ENCODE peak calls at places on chromosomes 1 and 21, in five cellular contexts. N is uterus, G is H9, D is NCI-H524, B is endodermal cell. M is an unnamed sample.

GRCh38 chr1:212973899-212974298 is 23.6 kb downstream of the VASH2 start:
- DNase-seq in B (no peak), N (no peak), G (no peak), D (no peak), M (no peak)

GRCh38 chr21:28337319-28337718 is 655.4 kb downstream of the LTN1 start:
- DNase-seq in N (no peak), D (no peak), G (no peak), B (no peak), M (no peak)

GRCh38 chr1:160208179-160209040 is 3.2 kb downstream of the PEA15 start:
- DNase-seq in B (no peak), D (no peak), G (no peak), N (no peak), M (no peak)

GRCh38 chr1:54721719-54722118 is 6.1 kb downstream of the TTC4 start:
- DNase-seq in D (no peak), G (no peak), N (no peak), B (no peak), M (no peak)

GRCh38 chr1:202998836-202999750 is 8.1 kb upstream of the TMEM183A start:
- DNase-seq in D (no peak), B (peak), N (peak), G (peak), M (peak)

GRCh38 chr1:89523597-89524368 is 846 bp upstream of the LRRC8B start:
- DNase-seq in D (peak), B (peak), G (peak), N (peak), M (no peak)

GRCh38 chr1:164709541-164710287 is 150.7 kb downstream of the PBX1 start:
- DNase-seq in D (no peak), B (no peak), N (no peak), G (no peak), M (no peak)

GRCh38 chr21:42219606-42220137 is 732 bp downstream of the ABCG1 start:
- DNase-seq in N (no peak), B (peak), D (no peak), G (peak), M (no peak)

GRCh38 chr1:207414606-207415108 is 39.5 kb upstream of the CR2 start:
- DNase-seq in D (no peak), N (no peak), G (no peak), B (no peak), M (no peak)

GRCh38 chr1:201050515-201051277 is 27.2 kb upstream of the KIF21B start:
- DNase-seq in D (no peak), N (no peak), B (no peak), G (no peak), M (no peak)

GRCh38 chr1:109307363-109308021 is 681 bp upstream of the MYBPHL start:
- DNase-seq in B (peak), G (no peak), D (peak), N (no peak), M (no peak)

GRCh38 chr1:38076038-38076437 is 29.4 kb upstream of the POU3F1 start:
- DNase-seq in N (no peak), D (no peak), B (peak), G (peak), M (no peak)

GRCh38 chr1:54615531-54616245 is 7.6 kb downstream of the FAM151A start:
- DNase-seq in B (no peak), G (no peak), D (no peak), N (peak), M (no peak)

GRCh38 chr1:24205701-24206464 is 18.8 kb upstream of the IFNLR1 start:
- DNase-seq in G (no peak), B (no peak), N (no peak), D (no peak), M (no peak)

GRCh38 chr1:94120591-94120901 is 402 bp downstream of the ABCA4 start:
- DNase-seq in D (no peak), N (no peak), B (peak), G (no peak), M (no peak)

M was measured in T1000.